ENCODE peak calls at places on chromosomes 13 and 19, in nine cellular contexts. N is HuH-7.5; V is NAMALWA; U is PC-3; M is nephron progenitor cell; Y is WERI-Rb-1; R is stimulated activated CD4-positive, alpha-beta T cell treated with anti-CD3 and anti-CD28 coated beads, TNF-alpha, amount 100 ng/mL, for 48 hours; A is tibial artery; F is mucosa of gallbladder. L is an unnamed sample.

GRCh38 chr13:106530209-106530906 is 5.1 kb downstream of the EFNB2 start:
- DNase-seq in M (no peak), A (no peak), Y (no peak), R (no peak), F (no peak), V (no peak), U (peak; percentile 63), N (no peak), L (no peak)

GRCh38 chr13:98475521-98475920 is 101.4 kb downstream of the STK24 start:
- DNase-seq in F (no peak), Y (no peak), R (no peak), V (no peak), N (no peak), A (no peak), M (peak; percentile 74), U (no peak), L (no peak)

GRCh38 chr13:38606697-38607096 is 80.2 kb upstream of the FREM2 start:
- DNase-seq in A (no peak), M (no peak), R (no peak), U (no peak), F (no peak), V (no peak), Y (no peak), N (no peak), L (no peak)

GRCh38 chr19:34350161-34350561 is 14.8 kb upstream of the GPI start:
- DNase-seq in R (no peak), V (peak; percentile 38), U (no peak), N (no peak), Y (no peak), F (no peak), A (no peak), M (no peak), L (no peak)

GRCh38 chr13:109362606-109363005 is 423.8 kb downstream of the IRS2 start:
- DNase-seq in N (no peak), R (no peak), Y (no peak), F (no peak), V (no peak), U (no peak), M (no peak), A (no peak), L (no peak)

GRCh38 chr19:16587031-16588023 is 15.1 kb upstream of the SLC35E1 start:
- DNase-seq in F (no peak), V (peak; percentile 96), N (no peak), Y (peak; percentile 89), R (no peak), U (no peak), A (no peak), M (peak; percentile 34), L (peak; percentile 65)

GRCh38 chr13:42740753-42741152 is 40.6 kb upstream of the FAM216B start:
- DNase-seq in N (no peak), F (peak; percentile 68), R (no peak), Y (no peak), M (no peak), U (peak; percentile 23), V (peak; percentile 51), A (no peak), L (peak; percentile 42)

GRCh38 chr19:46133101-46133627 is 8.7 kb upstream of the IGFL3 start:
- DNase-seq in N (no peak), F (peak; percentile 50), U (peak; percentile 58), V (no peak), M (peak; percentile 30), A (no peak), R (no peak), Y (peak; percentile 30), L (peak; percentile 91)

GRCh38 chr13:44870456-44870929 is 118.8 kb downstream of the NUFIP1 start:
- DNase-seq in F (peak; percentile 30), N (no peak), A (no peak), U (peak; percentile 7), M (no peak), R (no peak), Y (no peak), V (no peak), L (no peak)

GRCh38 chr19:55118401-55118991 is 1.1 kb upstream of the PPP1R12C start:
- DNase-seq in F (peak; percentile 45), R (no peak), N (no peak), Y (no peak), V (no peak), M (peak; percentile 57), U (no peak), A (no peak), L (peak; percentile 75)

GRCh38 chr19:33800012-33800680 is 3.5 kb downstream of the KCTD15 start:
- DNase-seq in U (no peak), M (no peak), A (no peak), Y (no peak), V (no peak), F (no peak), R (no peak), N (no peak), L (no peak)

GRCh38 chr19:34232566-34233481 is 21.5 kb upstream of the GARRE1 start:
- DNase-seq in V (no peak), F (peak; percentile 14), N (no peak), M (no peak), Y (peak; percentile 53), U (peak; percentile 86), R (no peak), A (peak; percentile 71), L (peak; percentile 93)

GRCh38 chr13:111005808-111006494 is 91.1 kb upstream of the ANKRD10 start:
- DNase-seq in M (peak; percentile 26), R (no peak), F (peak; percentile 40), U (no peak), A (peak; percentile 69), Y (no peak), V (no peak), N (no peak), L (peak; percentile 7)

GRCh38 chr13:74870865-74871264 is 611.1 kb downstream of the TBC1D4 start:
- DNase-seq in A (no peak), N (no peak), U (peak; percentile 91), R (no peak), Y (no peak), F (no peak), V (no peak), M (no peak), L (no peak)

GRCh38 chr13:43908156-43909126 is 28.7 kb downstream of the LACC1 start:
- DNase-seq in R (no peak), U (peak; percentile 79), M (no peak), N (no peak), F (no peak), Y (no peak), V (peak; percentile 60), A (no peak), L (peak; percentile 53)

GRCh38 chr13:114123448-114123847 is 9.0 kb downstream of the RASA3 start:
- DNase-seq in N (no peak), V (no peak), A (no peak), Y (no peak), F (no peak), M (no peak), U (no peak), R (no peak), L (no peak)

GRCh38 chr13:100244431-100244830 is 155.5 kb downstream of the PCCA start:
- DNase-seq in M (no peak), R (no peak), F (no peak), A (no peak), V (no peak), Y (no peak), N (no peak), U (no peak), L (no peak)

GRCh38 chr19:645912-646797 is 6.5 kb downstream of the FGF22 start:
- DNase-seq in Y (no peak), R (no peak), A (no peak), M (no peak), V (no peak), U (no peak), F (no peak), N (no peak), L (no peak)

GRCh38 chr13:21641629-21642028 is 29.2 kb upstream of the FGF9 start:
- DNase-seq in Y (no peak), N (no peak), V (no peak), R (no peak), F (no peak), A (no peak), U (no peak), M (no peak), L (no peak)

GRCh38 chr13:45368571-45368970 is 27.6 kb upstream of the TPT1 start:
- DNase-seq in U (peak; percentile 56), R (no peak), F (no peak), V (no peak), A (no peak), M (no peak), Y (no peak), N (no peak), L (no peak)

GRCh38 chr13:27476943-27477681 is 26.7 kb upstream of the MTIF3 start:
- DNase-seq in V (no peak), F (peak; percentile 15), M (no peak), U (peak; percentile 89), R (no peak), N (peak; percentile 50), Y (no peak), A (no peak), L (no peak)

GRCh38 chr13:100039740-100040139 is 49.2 kb upstream of the PCCA start:
- DNase-seq in R (no peak), F (no peak), U (peak; percentile 53), Y (no peak), A (no peak), M (no peak), N (no peak), V (no peak), L (no peak)

GRCh38 chr13:50319603-50320296 is 304.5 kb downstream of the KCNRG start:
- DNase-seq in R (no peak), M (no peak), F (peak; percentile 27), N (no peak), U (peak; percentile 75), V (no peak), A (no peak), Y (no peak), L (no peak)

GRCh38 chr19:8306235-8307054 is 1.7 kb downstream of the CD320 start:
- DNase-seq in N (peak; percentile 24), Y (peak; percentile 4), A (peak; percentile 64), U (no peak), R (no peak), M (no peak), F (peak; percentile 10), V (no peak), L (no peak)

GRCh38 chr13:110523180-110523579 is 38.3 kb downstream of the RAB20 start:
- DNase-seq in R (no peak), U (no peak), M (no peak), A (peak; percentile 67), V (peak; percentile 39), N (no peak), F (no peak), Y (no peak), L (no peak)

GRCh38 chr19:27654266-27654990 is 1558.5 kb downstream of the UQCRFS1 start:
- DNase-seq in M (no peak), N (no peak), Y (no peak), U (no peak), F (peak; percentile 1), R (no peak), A (no peak), V (no peak), L (no peak)

GRCh38 chr13:27432180-27432579 is 7.8 kb downstream of the GTF3A start:
- DNase-seq in F (no peak), M (no peak), V (no peak), R (no peak), U (no peak), Y (no peak), N (no peak), A (no peak), L (no peak)

GRCh38 chr13:98019186-98019585 is 65.7 kb downstream of the IPO5 start:
- DNase-seq in A (no peak), V (no peak), M (no peak), R (no peak), Y (no peak), N (no peak), U (no peak), F (no peak), L (no peak)

GRCh38 chr19:34904846-34905527 is 21.7 kb upstream of the ZNF30 start:
- DNase-seq in N (no peak), V (no peak), Y (no peak), U (no peak), M (peak; percentile 15), F (no peak), A (no peak), R (no peak), L (no peak)

GRCh38 chr19:21586341-21587116 is 81.1 kb downstream of the ZNF429 start:
- DNase-seq in V (no peak), N (peak; percentile 36), R (no peak), F (no peak), U (no peak), M (peak; percentile 44), A (no peak), Y (no peak), L (no peak)

GRCh38 chr19:33404916-33405315 is 31.4 kb downstream of the CEBPG start:
- DNase-seq in M (no peak), U (no peak), N (no peak), Y (no peak), F (no peak), R (no peak), V (no peak), A (peak; percentile 43), L (no peak)